ENCODE peak calls at places on chromosomes 7 and 10, in six cellular contexts. Z is fibroblast of the conjunctiva, T is body of pancreas, V is fibroblast of lung, W is COR-L47, U is GM04504. Q is an unnamed sample.

GRCh38 chr7:24339575-24339974 is 55.6 kb downstream of the NPY start:
- DNase-seq in Z (no peak), T (no peak), V (no peak), W (no peak), U (no peak), Q (no peak)

GRCh38 chr10:88705951-88706350 is at the start of gene LIPK:
- DNase-seq in Z (no peak), T (no peak), V (no peak), W (no peak), U (no peak), Q (no peak)

GRCh38 chr7:102248456-102249395 is 37.9 kb upstream of the SH2B2 start:
- DNase-seq in Z (no peak), T (no peak), V (no peak), W (no peak), U (no peak), Q (peak)

GRCh38 chr7:29091722-29092121 is 54.6 kb downstream of the CPVL start:
- DNase-seq in Z (no peak), T (no peak), V (peak), W (peak), U (no peak), Q (peak)

GRCh38 chr7:30796105-30796869 is 25.1 kb downstream of the MINDY4 start:
- DNase-seq in Z (no peak), T (no peak), V (peak), W (no peak), U (peak), Q (no peak)

GRCh38 chr10:99461230-99461629 is 30.8 kb upstream of the GOT1 start:
- DNase-seq in Z (no peak), T (no peak), V (peak), W (no peak), U (peak), Q (no peak)

GRCh38 chr7:42596737-42597136 is 315.1 kb downstream of the C7orf25 start:
- DNase-seq in Z (no peak), T (no peak), V (no peak), W (no peak), U (no peak), Q (no peak)

GRCh38 chr10:3339531-3339950 is 167.0 kb upstream of the PITRM1 start:
- DNase-seq in Z (no peak), T (no peak), V (no peak), W (no peak), U (no peak), Q (no peak)

GRCh38 chr7:152176797-152177196 is 151.3 kb downstream of the GALNT11 start:
- DNase-seq in Z (no peak), T (no peak), V (no peak), W (no peak), U (no peak), Q (no peak)

GRCh38 chr10:121994429-121994881 is 5.5 kb downstream of the TACC2 start:
- DNase-seq in Z (no peak), T (peak), V (peak), W (no peak), U (no peak), Q (peak)

GRCh38 chr7:150800576-150801241 is at the start of gene TMEM176A:
- DNase-seq in Z (no peak), T (peak), V (no peak), W (no peak), U (no peak), Q (peak)

GRCh38 chr10:82091413-82091812 is 216.4 kb downstream of the NRG3 start:
- DNase-seq in Z (no peak), T (no peak), V (no peak), W (no peak), U (no peak), Q (no peak)

GRCh38 chr7:63024446-63024845 is 974.2 kb upstream of the ZNF722 start:
- DNase-seq in Z (no peak), T (no peak), V (no peak), W (no peak), U (no peak), Q (no peak)

GRCh38 chr7:74254858-74255379 is 720 bp upstream of the RFC2 start:
- DNase-seq in Z (no peak), T (no peak), V (no peak), W (no peak), U (no peak), Q (no peak)

GRCh38 chr7:98210513-98211220 is 572 bp upstream of the BHLHA15 start:
- DNase-seq in Z (no peak), T (peak), V (no peak), W (no peak), U (no peak), Q (peak)

Q was measured in H7.